ENCODE peak calls at places on chromosomes 7 and 10, in six cellular contexts. One of them, this sample, is unnamed.

GRCh38 chr7:158868754-158869410 is 12.5 kb downstream of the DYNC2I1 start:
- DNase-seq in bronchial epithelial cell: no peak
- DNase-seq in WTC11: no peak
- DNase-seq in RWPE1: no peak
- DNase-seq in heart left ventricle: no peak
- DNase-seq in foreskin fibroblast: no peak
- DNase-seq in this sample: no peak

GRCh38 chr7:33109758-33110238 is 594 bp upstream of the RP9 start:
- DNase-seq in heart left ventricle: no peak
- DNase-seq in bronchial epithelial cell: peak; percentile 47
- DNase-seq in RWPE1: no peak
- DNase-seq in WTC11: no peak
- DNase-seq in foreskin fibroblast: peak; percentile 27
- DNase-seq in this sample: no peak

GRCh38 chr7:122013070-122013469 is 131.0 kb downstream of the AASS start:
- DNase-seq in heart left ventricle: no peak
- DNase-seq in RWPE1: no peak
- DNase-seq in foreskin fibroblast: no peak
- DNase-seq in bronchial epithelial cell: peak; percentile 4
- DNase-seq in WTC11: no peak
- DNase-seq in this sample: no peak

GRCh38 chr10:23514321-23514720 is 75.4 kb downstream of the OTUD1 start:
- DNase-seq in foreskin fibroblast: no peak
- DNase-seq in heart left ventricle: no peak
- DNase-seq in bronchial epithelial cell: peak; percentile 83
- DNase-seq in RWPE1: peak; percentile 37
- DNase-seq in WTC11: no peak
- DNase-seq in this sample: no peak

GRCh38 chr10:79424221-79425073 is 21.0 kb downstream of the ZCCHC24 start:
- DNase-seq in WTC11: no peak
- DNase-seq in bronchial epithelial cell: no peak
- DNase-seq in foreskin fibroblast: no peak
- DNase-seq in heart left ventricle: no peak
- DNase-seq in RWPE1: no peak
- DNase-seq in this sample: no peak

GRCh38 chr10:74955796-74956195 is 129.4 kb downstream of the KAT6B start:
- DNase-seq in RWPE1: no peak
- DNase-seq in WTC11: no peak
- DNase-seq in heart left ventricle: no peak
- DNase-seq in foreskin fibroblast: no peak
- DNase-seq in bronchial epithelial cell: peak; percentile 27
- DNase-seq in this sample: no peak

GRCh38 chr10:76082956-76083355 is 651.5 kb downstream of the LRMDA start:
- DNase-seq in RWPE1: no peak
- DNase-seq in bronchial epithelial cell: peak; percentile 74
- DNase-seq in WTC11: peak; percentile 82
- DNase-seq in heart left ventricle: no peak
- DNase-seq in foreskin fibroblast: peak; percentile 18
- DNase-seq in this sample: no peak

GRCh38 chr7:29921404-29922010 is 68.1 kb downstream of the SCRN1 start:
- DNase-seq in WTC11: peak; percentile 63
- DNase-seq in foreskin fibroblast: peak; percentile 32
- DNase-seq in bronchial epithelial cell: peak; percentile 64
- DNase-seq in RWPE1: peak; percentile 65
- DNase-seq in heart left ventricle: peak; percentile 35
- DNase-seq in this sample: peak; percentile 77

GRCh38 chr10:101351477-101351876 is 2.5 kb upstream of the BTRC start:
- DNase-seq in foreskin fibroblast: no peak
- DNase-seq in WTC11: no peak
- DNase-seq in heart left ventricle: no peak
- DNase-seq in RWPE1: no peak
- DNase-seq in bronchial epithelial cell: peak; percentile 32
- DNase-seq in this sample: no peak

GRCh38 chr10:24597426-24597825 is 126.3 kb downstream of the ARHGAP21 start:
- DNase-seq in bronchial epithelial cell: no peak
- DNase-seq in heart left ventricle: no peak
- DNase-seq in RWPE1: no peak
- DNase-seq in foreskin fibroblast: no peak
- DNase-seq in WTC11: no peak
- DNase-seq in this sample: no peak

GRCh38 chr10:22022257-22023051 is 18.9 kb upstream of the DNAJC1 start:
- DNase-seq in foreskin fibroblast: no peak
- DNase-seq in WTC11: no peak
- DNase-seq in bronchial epithelial cell: no peak
- DNase-seq in RWPE1: no peak
- DNase-seq in heart left ventricle: peak; percentile 70
- DNase-seq in this sample: no peak

GRCh38 chr7:12861070-12861469 is 173.6 kb downstream of the ARL4A start:
- DNase-seq in RWPE1: no peak
- DNase-seq in heart left ventricle: no peak
- DNase-seq in bronchial epithelial cell: no peak
- DNase-seq in foreskin fibroblast: no peak
- DNase-seq in WTC11: no peak
- DNase-seq in this sample: no peak

GRCh38 chr10:86087716-86088115 is 278.9 kb downstream of the GRID1 start:
- DNase-seq in bronchial epithelial cell: no peak
- DNase-seq in RWPE1: no peak
- DNase-seq in foreskin fibroblast: no peak
- DNase-seq in WTC11: no peak
- DNase-seq in heart left ventricle: no peak
- DNase-seq in this sample: no peak

GRCh38 chr10:88070080-88070880 is 206.9 kb downstream of the PTEN start:
- DNase-seq in heart left ventricle: no peak
- DNase-seq in foreskin fibroblast: peak; percentile 45
- DNase-seq in bronchial epithelial cell: peak; percentile 74
- DNase-seq in RWPE1: no peak
- DNase-seq in WTC11: no peak
- DNase-seq in this sample: no peak

GRCh38 chr7:64102656-64103400 is 57.6 kb downstream of the ZNF727 start:
- DNase-seq in RWPE1: no peak
- DNase-seq in bronchial epithelial cell: no peak
- DNase-seq in WTC11: no peak
- DNase-seq in heart left ventricle: no peak
- DNase-seq in foreskin fibroblast: no peak
- DNase-seq in this sample: no peak

GRCh38 chr7:121244120-121244865 is 84.5 kb upstream of the WNT16 start:
- DNase-seq in bronchial epithelial cell: no peak
- DNase-seq in RWPE1: no peak
- DNase-seq in heart left ventricle: peak; percentile 6
- DNase-seq in WTC11: no peak
- DNase-seq in foreskin fibroblast: peak; percentile 5
- DNase-seq in this sample: no peak

GRCh38 chr7:116395125-116395791 is 104.3 kb upstream of the CAV2 start:
- DNase-seq in heart left ventricle: peak; percentile 21
- DNase-seq in bronchial epithelial cell: peak; percentile 98
- DNase-seq in foreskin fibroblast: peak; percentile 87
- DNase-seq in RWPE1: peak; percentile 95
- DNase-seq in WTC11: no peak
- DNase-seq in this sample: peak; percentile 41

GRCh38 chr7:34091330-34091917 is 186.1 kb downstream of the BMPER start:
- DNase-seq in foreskin fibroblast: no peak
- DNase-seq in bronchial epithelial cell: peak; percentile 68
- DNase-seq in RWPE1: peak; percentile 37
- DNase-seq in WTC11: peak; percentile 48
- DNase-seq in heart left ventricle: no peak
- DNase-seq in this sample: peak; percentile 66

GRCh38 chr10:73909716-73910115 is 1.2 kb upstream of the PLAU start:
- DNase-seq in heart left ventricle: no peak
- DNase-seq in foreskin fibroblast: no peak
- DNase-seq in WTC11: no peak
- DNase-seq in RWPE1: no peak
- DNase-seq in bronchial epithelial cell: no peak
- DNase-seq in this sample: no peak

GRCh38 chr10:73910764-73911552 is at the start of gene PLAU:
- DNase-seq in WTC11: peak; percentile 74
- DNase-seq in foreskin fibroblast: peak; percentile 29
- DNase-seq in RWPE1: no peak
- DNase-seq in bronchial epithelial cell: peak; percentile 27
- DNase-seq in heart left ventricle: peak; percentile 74
- DNase-seq in this sample: peak; percentile 77

GRCh38 chr10:73908853-73909611 is 1.9 kb upstream of the PLAU start:
- DNase-seq in WTC11: no peak
- DNase-seq in heart left ventricle: peak; percentile 70
- DNase-seq in bronchial epithelial cell: peak; percentile 99
- DNase-seq in foreskin fibroblast: peak; percentile 97
- DNase-seq in RWPE1: peak; percentile 85
- DNase-seq in this sample: peak; percentile 82

GRCh38 chr10:73911553-73912004 is 647 bp downstream of the PLAU start:
- DNase-seq in bronchial epithelial cell: no peak
- DNase-seq in WTC11: no peak
- DNase-seq in heart left ventricle: no peak
- DNase-seq in RWPE1: no peak
- DNase-seq in foreskin fibroblast: no peak
- DNase-seq in this sample: no peak

DNA sequence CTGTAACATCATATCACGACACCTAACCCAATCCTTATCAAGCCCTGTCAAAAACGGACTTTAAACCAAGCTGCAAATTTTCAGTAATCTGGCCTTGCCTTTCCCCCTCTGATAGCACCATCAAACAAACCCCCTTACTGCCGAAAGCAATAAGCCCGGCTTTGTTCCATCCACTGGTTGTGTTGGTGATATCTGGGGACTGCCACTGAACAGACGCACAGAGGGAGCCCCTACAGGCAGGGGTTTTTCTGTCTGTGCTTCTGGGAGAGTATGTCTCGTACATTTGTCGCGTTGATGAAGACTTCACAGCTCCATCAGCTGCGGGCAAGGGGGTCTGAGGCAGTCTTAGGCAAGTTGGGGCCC is 550 bp upstream of the PLAU start:
- DNase-seq in RWPE1: no peak
- DNase-seq in foreskin fibroblast: no peak
- DNase-seq in bronchial epithelial cell: peak; percentile 37
- DNase-seq in WTC11: no peak
- DNase-seq in heart left ventricle: no peak
- DNase-seq in this sample: peak; percentile 56
- TF ChIP-seq CTCF in RWPE1: no peak
- TF ChIP-seq CTCF in foreskin fibroblast: no peak
- TF ChIP-seq CTCF in bronchial epithelial cell: peak; percentile 11
- TF ChIP-seq CTCF in WTC11: no peak
- TF ChIP-seq CTCF in heart left ventricle: no peak
- TF ChIP-seq CTCF in this sample: no peak

GRCh38 chr10:62048919-62049636 is 147.6 kb downstream of the ARID5B start:
- DNase-seq in WTC11: peak; percentile 63
- DNase-seq in bronchial epithelial cell: peak; percentile 96
- DNase-seq in foreskin fibroblast: peak; percentile 99
- DNase-seq in heart left ventricle: peak; percentile 89
- DNase-seq in RWPE1: peak; percentile 84
- DNase-seq in this sample: peak; percentile 70

GRCh38 chr10:62050627-62050924 is 149.1 kb downstream of the ARID5B start:
- DNase-seq in heart left ventricle: no peak
- DNase-seq in RWPE1: no peak
- DNase-seq in WTC11: no peak
- DNase-seq in bronchial epithelial cell: no peak
- DNase-seq in foreskin fibroblast: no peak
- DNase-seq in this sample: no peak

GRCh38 chr10:62050941-62051433 is 149.5 kb downstream of the ARID5B start:
- DNase-seq in bronchial epithelial cell: peak; percentile 95
- DNase-seq in RWPE1: peak; percentile 80
- DNase-seq in WTC11: no peak
- DNase-seq in foreskin fibroblast: peak; percentile 93
- DNase-seq in heart left ventricle: peak; percentile 75
- DNase-seq in this sample: peak; percentile 61

GRCh38 chr10:62048473-62048872 is 147.0 kb downstream of the ARID5B start:
- DNase-seq in bronchial epithelial cell: no peak
- DNase-seq in heart left ventricle: no peak
- DNase-seq in WTC11: no peak
- DNase-seq in foreskin fibroblast: no peak
- DNase-seq in RWPE1: no peak
- DNase-seq in this sample: no peak

DNA sequence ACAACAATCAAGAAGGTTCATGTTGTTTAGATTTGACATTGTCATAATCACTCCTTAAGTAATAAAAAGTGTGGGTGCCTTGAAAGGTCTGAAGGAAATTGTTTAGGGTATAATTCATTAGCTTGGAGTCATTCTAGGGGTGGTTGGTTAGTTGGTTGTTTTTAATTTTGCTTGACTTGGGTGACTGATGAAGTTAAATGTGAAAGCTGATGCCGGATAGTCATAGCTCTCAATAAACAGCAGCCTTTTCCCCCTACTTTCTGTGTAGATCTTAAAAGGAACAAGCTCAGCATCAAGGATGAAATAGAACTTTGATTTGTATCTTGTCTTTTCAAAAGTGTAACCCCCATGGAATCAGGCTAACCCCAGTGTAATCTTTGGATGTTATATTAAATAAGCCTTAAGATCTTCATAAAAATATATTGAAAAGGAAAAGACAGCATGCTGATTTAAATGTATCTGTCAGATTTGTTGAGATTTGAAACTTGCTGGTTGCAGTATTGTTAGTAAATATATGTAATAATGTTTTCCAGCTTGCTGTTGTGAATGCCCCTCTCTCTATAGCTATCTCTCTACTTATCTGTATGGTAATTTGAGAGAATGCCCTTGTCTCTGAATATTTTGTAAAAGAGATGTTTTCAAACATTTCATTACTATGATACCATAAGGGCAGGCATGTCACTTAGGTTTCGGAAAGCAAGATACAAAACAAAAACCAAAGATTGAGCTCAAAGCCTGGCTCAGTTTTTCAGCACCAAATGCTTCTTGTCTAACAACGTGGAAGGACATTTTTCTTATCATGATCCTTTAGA is 148.5 kb downstream of the ARID5B start:
- DNase-seq in RWPE1: no peak
- DNase-seq in heart left ventricle: no peak
- DNase-seq in bronchial epithelial cell: peak; percentile 39
- DNase-seq in WTC11: no peak
- DNase-seq in foreskin fibroblast: no peak
- DNase-seq in this sample: no peak
- TF ChIP-seq CTCF in RWPE1: no peak
- TF ChIP-seq CTCF in heart left ventricle: no peak
- TF ChIP-seq CTCF in bronchial epithelial cell: no peak
- TF ChIP-seq CTCF in WTC11: no peak
- TF ChIP-seq CTCF in foreskin fibroblast: no peak
- TF ChIP-seq CTCF in this sample: no peak

DNA sequence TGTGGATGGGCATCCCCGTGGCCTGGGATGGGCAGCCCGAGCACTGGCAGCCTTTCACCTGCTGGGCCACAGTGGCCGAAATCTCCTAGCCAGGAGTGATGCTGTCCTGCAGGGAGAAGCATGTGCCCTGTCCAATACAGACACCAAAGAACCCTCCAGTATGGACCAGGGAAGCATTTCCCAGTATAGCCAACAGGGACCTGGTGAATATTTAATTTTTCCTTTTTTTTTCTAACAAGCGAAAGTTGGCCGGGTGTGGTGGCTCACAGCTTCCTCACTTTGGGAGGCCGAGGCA is 11.0 kb downstream of the IMPDH1 start:
- DNase-seq in bronchial epithelial cell: no peak
- DNase-seq in WTC11: no peak
- DNase-seq in RWPE1: no peak
- DNase-seq in heart left ventricle: no peak
- DNase-seq in foreskin fibroblast: no peak
- DNase-seq in this sample: no peak
- TF ChIP-seq CTCF in bronchial epithelial cell: no peak
- TF ChIP-seq CTCF in WTC11: no peak
- TF ChIP-seq CTCF in RWPE1: peak; percentile 72
- TF ChIP-seq CTCF in heart left ventricle: no peak
- TF ChIP-seq CTCF in foreskin fibroblast: no peak
- TF ChIP-seq CTCF in this sample: peak; percentile 14

GRCh38 chr10:77907900-77908717 is 18.4 kb downstream of the DLG5 start:
- DNase-seq in RWPE1: no peak
- DNase-seq in WTC11: peak; percentile 57
- DNase-seq in foreskin fibroblast: no peak
- DNase-seq in heart left ventricle: no peak
- DNase-seq in bronchial epithelial cell: peak; percentile 30
- DNase-seq in this sample: peak; percentile 36
- TF ChIP-seq CTCF in RWPE1: no peak
- TF ChIP-seq CTCF in WTC11: no peak
- TF ChIP-seq CTCF in foreskin fibroblast: no peak
- TF ChIP-seq CTCF in heart left ventricle: no peak
- TF ChIP-seq CTCF in bronchial epithelial cell: peak; percentile 55
- TF ChIP-seq CTCF in this sample: peak; percentile 30

GRCh38 chr7:55481126-55481525 is 91.2 kb downstream of the VOPP1 start:
- DNase-seq in heart left ventricle: no peak
- DNase-seq in WTC11: no peak
- DNase-seq in bronchial epithelial cell: no peak
- DNase-seq in foreskin fibroblast: no peak
- DNase-seq in RWPE1: no peak
- DNase-seq in this sample: no peak
- TF ChIP-seq CTCF in heart left ventricle: no peak
- TF ChIP-seq CTCF in WTC11: no peak
- TF ChIP-seq CTCF in bronchial epithelial cell: no peak
- TF ChIP-seq CTCF in foreskin fibroblast: no peak
- TF ChIP-seq CTCF in RWPE1: no peak
- TF ChIP-seq CTCF in this sample: no peak

This sample was measured in Calu3.